ENCODE peak calls at places on chromosome 1, in seven cellular contexts. M is left ventricle myocardium inferior; C is psoas muscle; E is left lung; Z is CD8-positive, alpha-beta T cell; K is A549; G is cardiac fibroblast. T is an unnamed sample.

GRCh38 chr1:206960676-206961386 is 9.4 kb downstream of the FCAMR start:
- DNase-seq in M (no peak), K (no peak), Z (no peak), E (no peak), C (no peak), G (no peak), T (no peak)

GRCh38 chr1:112264553-112264952 is 131.5 kb upstream of the CTTNBP2NL start:
- DNase-seq in M (no peak), C (no peak), K (no peak), E (no peak), G (peak), Z (no peak), T (no peak)

GRCh38 chr1:6037338-6037762 is 8.3 kb upstream of the KCNAB2 start:
- DNase-seq in E (no peak), K (no peak), M (no peak), G (peak), Z (no peak), C (no peak), T (peak)

GRCh38 chr1:154427173-154428139 is 22.3 kb downstream of the IL6R start:
- DNase-seq in E (peak), C (peak), Z (no peak), K (no peak), G (peak), M (peak), T (no peak)

GRCh38 chr1:81801032-81801833 is 499 bp downstream of the ADGRL2 start:
- DNase-seq in G (peak), C (peak), E (peak), K (peak), Z (no peak), M (peak), T (peak)

GRCh38 chr1:234737915-234738314 is 127.9 kb upstream of the IRF2BP2 start:
- DNase-seq in K (no peak), Z (no peak), C (no peak), G (no peak), E (no peak), M (no peak), T (no peak)

GRCh38 chr1:81695741-81696140 is 105.0 kb upstream of the ADGRL2 start:
- DNase-seq in C (no peak), G (peak), K (no peak), Z (no peak), E (no peak), M (no peak), T (peak)

GRCh38 chr1:2496087-2496622 is 20.1 kb downstream of the PLCH2 start:
- DNase-seq in Z (no peak), K (no peak), C (no peak), G (no peak), M (no peak), E (no peak), T (no peak)

GRCh38 chr1:178498896-178499675 is 2.3 kb upstream of the CLEC20A start:
- DNase-seq in E (no peak), Z (no peak), G (no peak), C (no peak), M (no peak), K (no peak), T (no peak)

GRCh38 chr1:40530735-40531380 is 579 bp upstream of the ZNF684 start:
- DNase-seq in E (no peak), K (peak), G (peak), C (no peak), M (no peak), Z (no peak), T (peak)

GRCh38 chr1:7389201-7389785 is 381.8 kb upstream of the VAMP3 start:
- DNase-seq in Z (no peak), E (no peak), M (peak), G (peak), C (no peak), K (no peak), T (peak)

DNA sequence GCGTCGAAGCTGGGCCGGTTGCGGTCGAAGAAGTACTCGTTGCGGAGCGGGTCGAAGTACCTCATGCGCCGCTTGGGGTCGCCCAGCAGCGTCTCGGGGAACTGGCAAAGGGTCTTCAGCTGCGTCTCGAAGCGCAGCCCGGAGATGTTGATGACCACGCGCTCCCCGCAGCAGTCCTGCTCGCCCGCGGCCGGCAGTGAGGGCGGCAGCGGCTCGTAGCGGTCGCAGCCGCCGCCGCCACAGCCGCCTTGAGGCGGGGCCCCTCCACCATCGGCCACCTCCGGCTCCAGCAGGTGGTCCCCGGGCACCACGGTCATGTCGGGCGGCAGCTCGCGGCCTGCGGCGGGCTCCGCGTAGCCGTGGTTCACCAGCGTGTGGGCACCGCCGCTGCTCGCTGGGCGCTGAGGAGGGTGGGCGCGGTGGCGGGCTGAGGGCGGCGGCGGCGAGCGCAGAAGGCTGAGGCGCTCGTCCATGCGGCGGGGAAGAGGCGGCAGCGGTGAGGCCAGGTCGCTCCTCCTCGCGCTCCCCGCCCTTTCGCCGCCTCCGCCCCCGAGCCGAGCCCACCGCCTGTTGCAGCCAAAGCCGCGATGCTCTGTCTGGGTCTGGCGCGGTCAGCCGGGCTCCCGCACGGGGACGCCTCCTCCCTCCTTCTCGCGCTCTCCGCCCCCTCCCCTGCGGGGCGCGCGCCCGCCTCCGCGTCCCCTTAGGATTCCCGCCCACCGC is at the start of gene KCNA3:
- DNase-seq in M (peak), K (no peak), Z (peak), C (peak), E (peak), G (no peak), T (no peak)
- TF ChIP-seq CTCF in M (no peak), K (no peak), Z (peak), C (no peak), E (no peak), G (no peak), T (no peak)

GRCh38 chr1:230365723-230366307 is 60.3 kb downstream of the PGBD5 start:
- DNase-seq in C (no peak), K (no peak), E (no peak), Z (no peak), G (no peak), M (no peak), T (no peak)
- TF ChIP-seq CTCF in C (no peak), K (no peak), E (no peak), Z (no peak), G (peak), M (peak), T (peak)

DNA sequence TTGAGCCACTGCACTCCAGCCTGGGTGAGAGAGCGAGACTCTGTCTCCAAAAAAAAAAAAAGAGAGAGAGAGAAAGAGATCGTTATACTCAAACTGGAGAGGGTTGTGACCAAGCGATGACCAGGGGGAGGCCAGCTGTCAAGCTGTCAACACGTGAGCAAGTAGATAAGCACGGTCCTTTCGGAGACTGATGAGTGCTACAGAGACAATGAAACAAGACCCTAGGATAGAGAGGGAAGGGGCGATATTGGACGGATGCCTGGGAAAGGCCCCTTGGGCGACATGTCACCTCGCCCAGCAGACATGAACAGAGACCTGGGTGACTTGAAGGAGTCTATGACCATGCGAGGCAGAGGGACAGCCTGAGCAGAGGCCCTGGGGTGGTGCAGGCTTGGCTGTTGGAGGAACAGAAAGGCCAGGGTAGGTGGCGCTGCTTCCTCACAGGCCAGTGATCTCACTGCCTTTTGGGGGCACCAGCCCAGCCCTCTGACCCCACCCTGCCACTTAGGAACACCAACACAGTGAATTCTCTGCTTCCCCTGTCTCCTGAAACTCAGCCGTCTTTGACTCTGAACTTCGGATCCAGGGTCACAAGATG is 100.8 kb upstream of the IFFO2 start:
- DNase-seq in G (no peak), M (no peak), Z (no peak), E (no peak), C (no peak), K (no peak), T (no peak)
- TF ChIP-seq CTCF in G (no peak), M (no peak), Z (no peak), E (no peak), C (no peak), K (no peak), T (no peak)

DNA sequence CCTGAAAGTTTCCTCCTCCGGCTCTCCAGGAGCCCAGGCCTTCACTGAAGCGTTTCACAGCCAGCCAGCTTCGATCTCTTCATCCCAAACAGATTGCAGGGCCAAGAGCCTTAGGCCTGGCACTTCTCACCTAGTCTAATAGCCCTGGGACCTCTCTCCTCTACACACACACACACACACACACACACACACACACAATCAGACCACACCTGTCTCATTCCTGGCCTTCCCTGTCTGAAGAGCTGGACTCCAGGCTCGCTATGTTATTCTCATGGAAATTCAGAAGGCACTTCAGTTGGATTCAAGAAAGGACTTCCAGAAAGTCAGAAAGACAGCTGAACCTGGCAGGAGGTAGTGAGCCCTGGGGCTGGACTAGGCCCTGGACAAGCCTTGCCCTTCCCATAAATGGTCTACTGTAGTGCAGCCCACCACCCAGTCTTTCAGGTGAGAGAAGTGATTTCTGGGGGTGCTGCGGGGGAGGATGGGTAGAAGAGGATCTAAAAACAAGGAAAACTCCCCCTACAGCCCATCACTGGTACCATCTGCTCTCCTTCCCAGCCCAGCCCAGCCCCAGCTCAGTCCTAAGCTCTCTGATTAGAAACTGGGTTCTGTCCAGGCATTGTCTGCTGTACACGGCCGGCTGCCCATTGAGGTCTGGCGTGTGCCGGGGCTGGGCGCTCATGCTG is 2.7 kb downstream of the KIF21B start:
- DNase-seq in Z (no peak), M (no peak), E (no peak), C (no peak), K (peak), G (peak), T (no peak)
- TF ChIP-seq CTCF in Z (no peak), M (no peak), E (peak), C (no peak), K (peak), G (peak), T (peak)

GRCh38 chr1:98947071-98947470 is 57.6 kb downstream of the PLPPR5 start:
- DNase-seq in K (no peak), Z (no peak), E (no peak), M (no peak), G (no peak), C (no peak), T (peak)

GRCh38 chr1:98949606-98950005 is 55.1 kb downstream of the PLPPR5 start:
- DNase-seq in Z (no peak), G (no peak), K (no peak), M (no peak), C (no peak), E (no peak), T (peak)

DNA sequence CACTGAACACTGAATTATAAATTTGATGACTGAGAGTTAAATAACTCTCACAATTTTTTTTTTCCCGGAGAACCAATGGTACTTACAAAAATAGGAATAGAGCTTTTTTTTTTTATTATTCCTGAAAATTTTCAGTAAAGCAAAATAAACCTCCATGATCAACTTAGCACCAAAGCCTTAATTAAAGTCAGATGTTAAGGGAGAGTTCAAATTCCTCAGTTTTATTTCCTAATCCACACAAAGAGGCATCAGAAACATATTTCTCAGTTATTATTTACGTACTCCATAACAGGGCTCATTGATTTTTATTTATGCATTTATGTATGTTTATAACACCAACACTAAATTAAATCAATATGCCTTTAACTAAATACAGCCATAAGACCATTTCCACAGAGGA is 55.5 kb downstream of the PLPPR5 start:
- DNase-seq in C (no peak), E (no peak), K (no peak), Z (no peak), G (no peak), M (no peak), T (peak)
- TF ChIP-seq CTCF in C (no peak), E (no peak), K (no peak), Z (no peak), G (no peak), M (no peak), T (no peak)

T was measured in AG10803.